ENCODE peak calls at places on chromosomes 4 and X, in seven cellular contexts. One of them, this sample, is unnamed.

GRCh38 chr4:104490770-104491395 is 3.8 kb downstream of the CXXC4 start:
- DNase-seq in thoracic aorta: peak; percentile 18
- DNase-seq in COR-L47: peak; percentile 90
- DNase-seq in astrocyte of the hippocampus: peak; percentile 86
- DNase-seq in aorta: peak; percentile 78
- DNase-seq in NCI-H2171: peak; percentile 20
- DNase-seq in fibroblast of lung: peak; percentile 49
- DNase-seq in this sample: peak; percentile 6

GRCh38 chr4:123278755-123279154 is 117.8 kb upstream of the SPRY1 start:
- DNase-seq in thoracic aorta: no peak
- DNase-seq in COR-L47: no peak
- DNase-seq in astrocyte of the hippocampus: no peak
- DNase-seq in aorta: no peak
- DNase-seq in NCI-H2171: no peak
- DNase-seq in fibroblast of lung: peak; percentile 28
- DNase-seq in this sample: no peak

GRCh38 chr4:139076016-139076744 is 60.6 kb downstream of the NOCT start:
- DNase-seq in thoracic aorta: no peak
- DNase-seq in COR-L47: no peak
- DNase-seq in astrocyte of the hippocampus: no peak
- DNase-seq in aorta: no peak
- DNase-seq in NCI-H2171: no peak
- DNase-seq in fibroblast of lung: no peak
- DNase-seq in this sample: no peak

GRCh38 chr4:79682801-79683217 is 274.8 kb upstream of the GK2 start:
- DNase-seq in thoracic aorta: no peak
- DNase-seq in COR-L47: peak; percentile 79
- DNase-seq in astrocyte of the hippocampus: peak; percentile 76
- DNase-seq in aorta: peak; percentile 43
- DNase-seq in NCI-H2171: no peak
- DNase-seq in fibroblast of lung: peak; percentile 43
- DNase-seq in this sample: no peak

GRCh38 chr4:75940692-75941253 is at the start of gene NAAA:
- DNase-seq in thoracic aorta: peak; percentile 15
- DNase-seq in COR-L47: peak; percentile 74
- DNase-seq in astrocyte of the hippocampus: peak; percentile 89
- DNase-seq in aorta: peak; percentile 93
- DNase-seq in NCI-H2171: no peak
- DNase-seq in fibroblast of lung: peak; percentile 63
- DNase-seq in this sample: peak; percentile 36

GRCh38 chr4:41299486-41299885 is 42.8 kb downstream of the UCHL1 start:
- DNase-seq in thoracic aorta: no peak
- DNase-seq in COR-L47: no peak
- DNase-seq in astrocyte of the hippocampus: no peak
- DNase-seq in aorta: no peak
- DNase-seq in NCI-H2171: no peak
- DNase-seq in fibroblast of lung: no peak
- DNase-seq in this sample: no peak

GRCh38 chr4:87555751-87556619 is 26.8 kb upstream of the SPARCL1 start:
- DNase-seq in thoracic aorta: peak; percentile 56
- DNase-seq in COR-L47: no peak
- DNase-seq in astrocyte of the hippocampus: peak; percentile 77
- DNase-seq in aorta: peak; percentile 51
- DNase-seq in NCI-H2171: no peak
- DNase-seq in fibroblast of lung: peak; percentile 96
- DNase-seq in this sample: peak; percentile 96

GRCh38 chrX:829145-829544 is 198.6 kb downstream of the SHOX start:
- DNase-seq in thoracic aorta: no peak
- DNase-seq in COR-L47: no peak
- DNase-seq in astrocyte of the hippocampus: no peak
- DNase-seq in aorta: no peak
- DNase-seq in NCI-H2171: no peak
- DNase-seq in fibroblast of lung: no peak
- DNase-seq in this sample: no peak

GRCh38 chrX:64975491-64975890 is 759 bp downstream of the ZC4H2 start:
- DNase-seq in thoracic aorta: no peak
- DNase-seq in COR-L47: no peak
- DNase-seq in astrocyte of the hippocampus: peak; percentile 44
- DNase-seq in aorta: peak; percentile 44
- DNase-seq in NCI-H2171: no peak
- DNase-seq in fibroblast of lung: peak; percentile 3
- DNase-seq in this sample: no peak

GRCh38 chrX:102835504-102836146 is 101.4 kb upstream of the RAB40AL start:
- DNase-seq in thoracic aorta: no peak
- DNase-seq in COR-L47: no peak
- DNase-seq in astrocyte of the hippocampus: peak; percentile 53
- DNase-seq in aorta: no peak
- DNase-seq in NCI-H2171: no peak
- DNase-seq in fibroblast of lung: peak; percentile 51
- DNase-seq in this sample: no peak

GRCh38 chrX:154329284-154329683 is 33.7 kb downstream of the TKTL1 start:
- DNase-seq in thoracic aorta: no peak
- DNase-seq in COR-L47: no peak
- DNase-seq in astrocyte of the hippocampus: no peak
- DNase-seq in aorta: no peak
- DNase-seq in NCI-H2171: no peak
- DNase-seq in fibroblast of lung: no peak
- DNase-seq in this sample: no peak

GRCh38 chrX:106959897-106960296 is 39.7 kb downstream of the CLDN2 start:
- DNase-seq in thoracic aorta: no peak
- DNase-seq in COR-L47: no peak
- DNase-seq in astrocyte of the hippocampus: peak; percentile 60
- DNase-seq in aorta: no peak
- DNase-seq in NCI-H2171: no peak
- DNase-seq in fibroblast of lung: peak; percentile 33
- DNase-seq in this sample: no peak

GRCh38 chrX:107826286-107827136 is 845 bp downstream of the MID2 start:
- DNase-seq in thoracic aorta: no peak
- DNase-seq in COR-L47: peak; percentile 12
- DNase-seq in astrocyte of the hippocampus: peak; percentile 67
- DNase-seq in aorta: peak; percentile 51
- DNase-seq in NCI-H2171: peak; percentile 8
- DNase-seq in fibroblast of lung: peak; percentile 66
- DNase-seq in this sample: no peak

GRCh38 chrX:16386126-16386525 is 218.8 kb downstream of the MAGEB17 start:
- DNase-seq in thoracic aorta: no peak
- DNase-seq in COR-L47: no peak
- DNase-seq in astrocyte of the hippocampus: no peak
- DNase-seq in aorta: no peak
- DNase-seq in NCI-H2171: no peak
- DNase-seq in fibroblast of lung: no peak
- DNase-seq in this sample: no peak